ENCODE peak calls at places on chromosome 14, in five cellular contexts. U is HCT116, D is HepG2, C is H1, V is GM12878. J is an unnamed sample.

GRCh38 chr14:104075530-104076151 is 9.9 kb upstream of the ASPG start:
- DNase-seq in U (no peak), D (no peak), C (no peak), V (no peak), J (no peak)

GRCh38 chr14:24037658-24038037 is 14.2 kb upstream of the CARMIL3 start:
- DNase-seq in U (no peak), D (no peak), C (no peak), V (no peak), J (no peak)

GRCh38 chr14:54652188-54652889 is 85.4 kb downstream of the SAMD4A start:
- DNase-seq in U (peak; percentile 86), D (peak; percentile 91), C (no peak), V (no peak), J (no peak)

GRCh38 chr14:30387856-30388255 is 171.1 kb upstream of the G2E3 start:
- DNase-seq in U (no peak), D (peak; percentile 73), C (no peak), V (no peak), J (no peak)

GRCh38 chr14:37673439-37673838 is 78.0 kb downstream of the TTC6 start:
- DNase-seq in U (no peak), D (no peak), C (no peak), V (no peak), J (no peak)

GRCh38 chr14:105974902-105975301 is 448.5 kb downstream of the TMEM121 start:
- DNase-seq in U (peak; percentile 8), D (peak; percentile 39), C (peak; percentile 37), V (no peak), J (peak; percentile 41)

GRCh38 chr14:55441286-55441685 is 870 bp upstream of the TBPL2 start:
- DNase-seq in U (no peak), D (no peak), C (no peak), V (no peak), J (no peak)

GRCh38 chr14:59265808-59266207 is 77.3 kb downstream of the DAAM1 start:
- DNase-seq in U (no peak), D (no peak), C (no peak), V (no peak), J (no peak)

GRCh38 chr14:35366048-35366428 is 38.5 kb downstream of the NFKBIA start:
- DNase-seq in U (no peak), D (no peak), C (no peak), V (no peak), J (no peak)

GRCh38 chr14:52304248-52304904 is 9.7 kb upstream of the PTGER2 start:
- DNase-seq in U (no peak), D (no peak), C (no peak), V (no peak), J (no peak)

GRCh38 chr14:68652433-68652690 is 140.5 kb downstream of the ZFP36L1 start:
- DNase-seq in U (no peak), D (no peak), C (no peak), V (no peak), J (no peak)

GRCh38 chr14:55418411-55418810 is 6.8 kb upstream of the ATG14 start:
- DNase-seq in U (no peak), D (no peak), C (no peak), V (no peak), J (peak; percentile 28)

GRCh38 chr14:67557118-67557517 is 24.0 kb downstream of the PLEKHH1 start:
- DNase-seq in U (no peak), D (peak; percentile 67), C (no peak), V (no peak), J (no peak)
- TF ChIP-seq SRF in U (no peak), D (peak; percentile 12), C (no peak), V (no peak), J (no peak)

GRCh38 chr14:21999400-21999799 is 325.8 kb upstream of the OR4E1 start:
- DNase-seq in U (no peak), D (no peak), C (no peak), V (no peak), J (no peak)

GRCh38 chr14:22007278-22008097 is 333.9 kb upstream of the OR4E1 start:
- DNase-seq in U (no peak), D (no peak), C (no peak), V (no peak), J (no peak)

GRCh38 chr14:22008098-22008412 is 334.4 kb upstream of the OR4E1 start:
- DNase-seq in U (no peak), D (no peak), C (no peak), V (no peak), J (no peak)

GRCh38 chr14:22002860-22003284 is 329.3 kb upstream of the OR4E1 start:
- DNase-seq in U (peak; percentile 16), D (no peak), C (peak; percentile 76), V (no peak), J (peak; percentile 5)

GRCh38 chr14:22003471-22003870 is 329.9 kb upstream of the OR4E1 start:
- DNase-seq in U (no peak), D (no peak), C (no peak), V (no peak), J (no peak)
- TF ChIP-seq SRF in U (no peak), D (no peak), C (no peak), V (no peak), J (no peak)

GRCh38 chr14:82488473-82488872 is 954.8 kb upstream of the SEL1L start:
- DNase-seq in U (no peak), D (no peak), C (no peak), V (no peak), J (no peak)
- TF ChIP-seq SRF in U (no peak), D (no peak), C (no peak), V (no peak), J (no peak)

GRCh38 chr14:102654298-102654697 is 61.8 kb downstream of the RCOR1 start:
- DNase-seq in U (no peak), D (no peak), C (no peak), V (no peak), J (no peak)
- TF ChIP-seq SRF in U (no peak), D (no peak), C (no peak), V (no peak), J (no peak)

DNA sequence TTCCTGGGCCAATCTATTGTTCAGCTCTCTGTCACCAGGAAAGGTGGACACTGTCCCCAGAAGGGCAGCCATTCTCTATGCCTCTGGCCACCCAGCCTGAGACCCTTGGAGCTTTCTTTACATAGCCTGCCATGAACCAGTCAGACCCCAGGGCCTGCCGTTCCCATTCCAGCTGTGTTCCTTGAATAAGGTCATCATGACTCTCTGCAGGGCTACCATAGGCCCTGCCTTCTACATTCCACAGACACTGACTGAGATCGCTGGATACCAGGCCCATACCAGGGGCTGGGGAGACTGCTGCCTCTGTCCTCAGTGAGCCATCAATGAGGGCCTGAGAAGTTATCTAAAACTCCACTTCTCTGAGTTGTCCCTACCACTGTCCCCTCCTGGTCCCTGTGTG is 75.5 kb downstream of the SYNE3 start:
- DNase-seq in U (no peak), D (no peak), C (no peak), V (no peak), J (no peak)
- TF ChIP-seq SRF in U (no peak), D (no peak), C (no peak), V (no peak), J (no peak)

J was measured in K562.